ENCODE peak calls at places on chromosome 1, in four cellular contexts. U is hippocampal formation; A is activated T-helper 1 cell treated with Interleukin-2 at 50 U/mL for 16 hours; L is stimulated activated CD4-positive, alpha-beta T cell treated with anti-CD3 and anti-CD28 coated beads, Interleukin-2, amount 100 ng/mL, for 4 hours. W is an unnamed sample.
A peak's percentile ranks its signal among the peaks of the same experiment; 100 is the strongest.

GRCh38 chr1:42419449-42419848 is 36.4 kb downstream of the ZMYND12 start:
- DNase-seq in U (no peak), A (no peak), L (no peak), W (no peak)

GRCh38 chr1:145999321-146000024 is 3.1 kb upstream of the TXNIP start:
- DNase-seq in U (no peak), A (no peak), L (no peak), W (no peak)

GRCh38 chr1:54579337-54579781 is 31.3 kb downstream of the ACOT11 start:
- DNase-seq in U (no peak), A (no peak), L (no peak), W (no peak)

GRCh38 chr1:15329481-15329815 is 80.2 kb upstream of the EFHD2 start:
- DNase-seq in U (no peak), A (no peak), L (no peak), W (no peak)

GRCh38 chr1:163296504-163296903 is 25.2 kb upstream of the NUF2 start:
- DNase-seq in U (no peak), A (no peak), L (no peak), W (no peak)

GRCh38 chr1:111920221-111921024 is 69.0 kb downstream of the KCND3 start:
- DNase-seq in U (peak; percentile 38), A (no peak), L (no peak), W (no peak)

GRCh38 chr1:1063945-1064831 is 9.9 kb downstream of the RNF223 start:
- DNase-seq in U (peak; percentile 6), A (peak; percentile 66), L (peak; percentile 93), W (peak; percentile 93)

GRCh38 chr1:201229771-201230635 is 39.4 kb downstream of the IGFN1 start:
- DNase-seq in U (no peak), A (no peak), L (no peak), W (no peak)

GRCh38 chr1:218939095-218939494 is 234.6 kb upstream of the LYPLAL1 start:
- DNase-seq in U (no peak), A (no peak), L (no peak), W (no peak)

W was measured in GM13976.